ENCODE peak calls at places on chromosome 16, in nine cellular contexts. D is transverse colon, I is stomach, M is endothelial cell of umbilical vein, U is upper lobe of left lung, B is breast epithelium, N is H1, S is prostate gland, T is sigmoid colon. X is an unnamed sample. For H3K4me1, the result is how much of the 10 kb centered on the place peaks cover.

GRCh38 chr16:65414284-65414984 is 292.6 kb upstream of the CDH11 start:
- DNase-seq in D (no peak), B (no peak), I (no peak), T (no peak), S (no peak), N (no peak), M (peak), U (no peak), X (no peak)

GRCh38 chr16:73268311-73268997 is 220.5 kb upstream of the ZFHX3 start:
- DNase-seq in N (no peak), I (no peak), U (peak), T (no peak), B (no peak), S (no peak), D (no peak), M (no peak), X (no peak)

GRCh38 chr16:77599793-77600415 is 122.4 kb upstream of the NUDT7 start:
- DNase-seq in I (no peak), S (peak), T (no peak), M (peak), B (no peak), N (no peak), D (peak), U (no peak), X (no peak)

GRCh38 chr16:9139965-9140364 is 48.5 kb downstream of the HAPSTR1 start:
- DNase-seq in I (no peak), M (no peak), U (no peak), S (no peak), T (no peak), N (no peak), B (no peak), D (no peak), X (peak)

GRCh38 chr16:19907161-19907992 is 22.7 kb upstream of the GPRC5B start:
- DNase-seq in M (peak), T (peak), D (peak), U (peak), N (peak), B (no peak), S (peak), I (peak), X (peak)

GRCh38 chr16:84446086-84446485 is 58.4 kb downstream of the MEAK7 start:
- DNase-seq in D (no peak), S (no peak), M (no peak), N (no peak), B (no peak), T (no peak), I (no peak), U (no peak), X (no peak)

GRCh38 chr16:75402174-75402820 is 31.0 kb downstream of the CFDP1 start:
- DNase-seq in I (no peak), N (no peak), D (no peak), B (no peak), U (no peak), T (no peak), M (peak), S (no peak), X (no peak)

GRCh38 chr16:79651363-79651762 is 50.8 kb upstream of the MAF start:
- DNase-seq in M (no peak), I (peak), D (peak), U (no peak), T (peak), S (peak), B (peak), N (no peak), X (no peak)

GRCh38 chr16:84115919-84116719 is 623 bp downstream of the MBTPS1 start:
- DNase-seq in S (peak), M (peak), D (peak), U (no peak), T (no peak), N (no peak), B (no peak), I (peak), X (no peak)

GRCh38 chr16:67936124-67936875 is at the start of gene PSMB10:
- DNase-seq in D (no peak), M (peak), N (no peak), B (no peak), T (peak), S (peak), U (peak), I (peak), X (peak)

GRCh38 chr16:86618431-86619262 is 40.3 kb downstream of the FOXL1 start:
- DNase-seq in M (peak), N (no peak), T (no peak), B (no peak), U (no peak), D (no peak), I (no peak), S (no peak), X (no peak)

GRCh38 chr16:11636172-11636721 is 32.0 kb upstream of the SNN start:
- DNase-seq in M (no peak), N (peak), U (no peak), T (no peak), B (no peak), D (peak), S (peak), I (peak), X (no peak)

GRCh38 chr16:6483634-6484033 is 849.0 kb upstream of the RBFOX1 start:
- DNase-seq in M (no peak), D (no peak), N (no peak), B (no peak), S (no peak), I (no peak), U (peak), T (no peak), X (no peak)

GRCh38 chr16:12539185-12539929 is 264.3 kb downstream of the CPPED1 start:
- DNase-seq in D (peak), U (no peak), I (no peak), M (no peak), N (no peak), B (no peak), S (no peak), T (no peak), X (no peak)

GRCh38 chr16:64184156-64184555 is 937.7 kb downstream of the CDH11 start:
- DNase-seq in I (no peak), N (no peak), B (no peak), M (no peak), S (no peak), U (no peak), T (no peak), D (no peak), X (no peak)

GRCh38 chr16:24228514-24228913 is 27.6 kb upstream of the CACNG3 start:
- DNase-seq in B (no peak), S (no peak), U (no peak), N (no peak), M (no peak), D (no peak), T (no peak), I (no peak), X (no peak)

GRCh38 chr16:65312071-65312470 is 190.2 kb upstream of the CDH11 start:
- DNase-seq in T (no peak), U (no peak), B (no peak), S (no peak), M (peak), I (no peak), D (no peak), N (no peak), X (no peak)

GRCh38 chr16:54077412-54077821 is 209.2 kb downstream of the IRX3 start:
- DNase-seq in U (no peak), M (peak), D (no peak), T (no peak), S (no peak), B (no peak), I (no peak), N (no peak), X (no peak)

GRCh38 chr16:67092227-67092626 is 17.5 kb upstream of the PHAF1 start:
- DNase-seq in M (no peak), N (no peak), S (no peak), T (no peak), U (no peak), B (no peak), D (no peak), I (no peak), X (no peak)

GRCh38 chr16:27795992-27796614 is 246.2 kb downstream of the KATNIP start:
- DNase-seq in U (no peak), S (no peak), B (no peak), M (peak), D (peak), N (peak), I (peak), T (no peak), X (no peak)

DNA sequence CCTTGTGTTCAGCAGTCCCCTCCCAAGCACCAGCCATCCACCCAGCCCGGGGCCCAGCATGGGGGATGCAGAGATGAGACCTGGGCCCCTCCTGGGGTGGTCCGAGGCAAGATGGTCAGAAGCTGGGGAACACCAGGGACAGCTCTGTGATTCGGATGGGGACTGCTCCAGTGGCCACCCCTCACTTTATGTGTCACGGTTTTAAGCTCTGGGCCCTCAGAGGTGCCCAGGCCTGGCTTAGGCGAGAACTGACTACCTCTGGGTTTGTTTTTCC is 92.0 kb upstream of the PLCG2 start:
- DNase-seq in B (no peak), N (no peak), I (no peak), D (no peak), S (no peak), U (no peak), M (no peak), T (no peak), X (no peak)
- H3K4me1 ChIP-seq in B (under half), N (under half), I (under half), D (under half), S (under half), U (under half), M (under half), T (under half), X (under half)

GRCh38 chr16:4944333-4945281 is 7.7 kb upstream of the PPL start:
- DNase-seq in I (peak), T (peak), B (peak), S (peak), D (peak), M (peak), N (no peak), U (peak), X (no peak)
- TF ChIP-seq POLR2AphosphoS5 in I (no peak), T (peak), B (peak), S (peak), D (peak), M (peak), N (no peak), U (peak), X (no peak)

GRCh38 chr16:31875112-31875803 is 1.7 kb downstream of the ZNF267 start:
- DNase-seq in I (no peak), N (no peak), U (no peak), B (no peak), T (no peak), S (no peak), D (no peak), M (peak), X (no peak)

GRCh38 chr16:31872201-31872600 is 1.4 kb upstream of the ZNF267 start:
- DNase-seq in M (no peak), T (no peak), D (no peak), B (no peak), U (no peak), N (no peak), S (no peak), I (no peak), X (no peak)

GRCh38 chr16:31874354-31875111 is 926 bp downstream of the ZNF267 start:
- DNase-seq in S (no peak), D (no peak), U (no peak), T (no peak), M (peak), N (no peak), B (no peak), I (no peak), X (no peak)

GRCh38 chr16:31871510-31871909 is 2.1 kb upstream of the ZNF267 start:
- DNase-seq in U (no peak), S (no peak), D (no peak), T (no peak), I (no peak), N (no peak), B (no peak), M (no peak), X (no peak)

GRCh38 chr16:31873556-31874353 is at the start of gene ZNF267:
- DNase-seq in U (peak), I (peak), M (peak), N (peak), B (peak), T (peak), D (peak), S (peak), X (peak)
- TF ChIP-seq POLR2A in U (peak), I (no peak), M (peak), N (peak), B (peak), T (peak), D (peak), S (peak), X (no peak)

DNA sequence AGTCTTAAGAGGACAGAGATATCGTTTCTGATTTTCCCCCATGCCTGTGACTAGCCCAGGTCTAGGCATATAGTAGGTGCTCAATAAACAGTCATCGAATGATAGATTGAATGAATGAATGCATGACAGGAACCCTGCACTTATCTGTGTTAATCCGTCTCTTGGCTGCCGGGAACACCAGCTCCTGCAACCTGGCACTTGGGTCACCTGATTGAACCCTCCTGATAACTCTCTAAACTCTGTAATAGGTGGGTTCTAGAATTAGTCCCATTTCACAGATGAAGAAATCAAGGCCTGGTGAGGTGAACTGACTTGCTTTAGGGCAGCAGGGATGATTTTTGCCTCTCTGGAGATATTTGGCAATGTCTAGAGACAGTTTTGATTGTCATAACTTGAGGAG is 43.7 kb downstream of the ABCC1 start:
- DNase-seq in U (no peak), N (no peak), B (no peak), D (no peak), I (no peak), T (no peak), S (no peak), M (no peak), X (no peak)
- H3K4me1 ChIP-seq in U (under half), N (under half), B (under half), D (under half), I (half or more), T (half or more), S (under half), M (half or more), X (under half)